ENCODE peak calls at places on chromosomes 1 and 21, in eight cellular contexts. H, S, K, D, X, E, N and B are unnamed samples.

GRCh38 chr1:30816211-30817082 is 58.9 kb upstream of the LAPTM5 start:
- DNase-seq in H (peak; percentile 84), S (peak; percentile 71), K (peak; percentile 55), D (peak; percentile 42), X (no peak), E (no peak), N (peak; percentile 38), B (no peak)

GRCh38 chr1:13723810-13724209 is 23.8 kb downstream of the PRDM2 start:
- DNase-seq in H (no peak), S (no peak), K (no peak), D (no peak), X (no peak), E (no peak), N (no peak), B (no peak)

GRCh38 chr1:111833334-111833733 is 77.6 kb downstream of the DDX20 start:
- DNase-seq in H (peak; percentile 24), S (peak; percentile 17), K (no peak), D (no peak), X (no peak), E (no peak), N (no peak), B (no peak)

GRCh38 chr1:236951672-236952071 is 52.6 kb downstream of the MT1HL1 start:
- DNase-seq in H (no peak), S (no peak), K (no peak), D (no peak), X (no peak), E (no peak), N (no peak), B (no peak)

GRCh38 chr1:200372095-200372884 is 37.5 kb downstream of the ZNF281 start:
- DNase-seq in H (no peak), S (peak; percentile 87), K (no peak), D (no peak), X (no peak), E (no peak), N (no peak), B (no peak)

GRCh38 chr1:208183977-208184901 is 59.9 kb downstream of the PLXNA2 start:
- DNase-seq in H (no peak), S (peak; percentile 99), K (no peak), D (no peak), X (no peak), E (no peak), N (peak; percentile 59), B (no peak)

GRCh38 chr1:77996734-77997133 is 8.0 kb upstream of the DNAJB4 start:
- DNase-seq in H (no peak), S (no peak), K (no peak), D (no peak), X (no peak), E (no peak), N (no peak), B (no peak)

GRCh38 chr21:46483300-46484295 is 24.9 kb downstream of the DIP2A start:
- DNase-seq in H (no peak), S (no peak), K (peak; percentile 35), D (no peak), X (no peak), E (no peak), N (no peak), B (no peak)

GRCh38 chr1:36136535-36136934 is 11.5 kb upstream of the COL8A2 start:
- DNase-seq in H (no peak), S (peak; percentile 74), K (no peak), D (no peak), X (no peak), E (no peak), N (peak; percentile 54), B (no peak)

GRCh38 chr1:234589854-234590620 is 19.9 kb downstream of the IRF2BP2 start:
- DNase-seq in H (no peak), S (peak; percentile 58), K (no peak), D (no peak), X (no peak), E (no peak), N (no peak), B (no peak)

GRCh38 chr1:100440075-100440809 is 87.9 kb downstream of the CDC14A start:
- DNase-seq in H (no peak), S (no peak), K (no peak), D (no peak), X (no peak), E (peak; percentile 83), N (no peak), B (peak; percentile 36)

GRCh38 chr1:28199328-28200233 is 23.1 kb upstream of the PTAFR start:
- DNase-seq in H (no peak), S (no peak), K (no peak), D (no peak), X (peak; percentile 86), E (peak; percentile 77), N (no peak), B (peak; percentile 87)

GRCh38 chr1:221101792-221102191 is 222.5 kb downstream of the HLX start:
- DNase-seq in H (no peak), S (no peak), K (no peak), D (no peak), X (no peak), E (no peak), N (no peak), B (no peak)

GRCh38 chr1:112704908-112705627 is 1.9 kb downstream of the RHOC start:
- DNase-seq in H (peak; percentile 78), S (peak; percentile 91), K (peak; percentile 85), D (peak; percentile 57), X (peak; percentile 91), E (peak; percentile 54), N (peak; percentile 90), B (peak; percentile 93)

GRCh38 chr1:7478797-7479499 is 292.1 kb upstream of the VAMP3 start:
- DNase-seq in H (no peak), S (no peak), K (peak; percentile 72), D (no peak), X (peak; percentile 69), E (no peak), N (peak; percentile 53), B (peak; percentile 61)

GRCh38 chr1:115179397-115179835 is 90.1 kb upstream of the TSPAN2 start:
- DNase-seq in H (no peak), S (peak; percentile 75), K (peak; percentile 72), D (no peak), X (no peak), E (no peak), N (no peak), B (no peak)

GRCh38 chr1:23798662-23799142 is 1.9 kb downstream of the GALE start:
- DNase-seq in H (peak; percentile 31), S (no peak), K (no peak), D (no peak), X (no peak), E (no peak), N (no peak), B (peak; percentile 28)
- TF ChIP-seq CTCF in H (no peak), S (no peak), K (no peak), D (no peak), X (no peak), E (no peak), N (no peak), B (peak; percentile 19)

DNA sequence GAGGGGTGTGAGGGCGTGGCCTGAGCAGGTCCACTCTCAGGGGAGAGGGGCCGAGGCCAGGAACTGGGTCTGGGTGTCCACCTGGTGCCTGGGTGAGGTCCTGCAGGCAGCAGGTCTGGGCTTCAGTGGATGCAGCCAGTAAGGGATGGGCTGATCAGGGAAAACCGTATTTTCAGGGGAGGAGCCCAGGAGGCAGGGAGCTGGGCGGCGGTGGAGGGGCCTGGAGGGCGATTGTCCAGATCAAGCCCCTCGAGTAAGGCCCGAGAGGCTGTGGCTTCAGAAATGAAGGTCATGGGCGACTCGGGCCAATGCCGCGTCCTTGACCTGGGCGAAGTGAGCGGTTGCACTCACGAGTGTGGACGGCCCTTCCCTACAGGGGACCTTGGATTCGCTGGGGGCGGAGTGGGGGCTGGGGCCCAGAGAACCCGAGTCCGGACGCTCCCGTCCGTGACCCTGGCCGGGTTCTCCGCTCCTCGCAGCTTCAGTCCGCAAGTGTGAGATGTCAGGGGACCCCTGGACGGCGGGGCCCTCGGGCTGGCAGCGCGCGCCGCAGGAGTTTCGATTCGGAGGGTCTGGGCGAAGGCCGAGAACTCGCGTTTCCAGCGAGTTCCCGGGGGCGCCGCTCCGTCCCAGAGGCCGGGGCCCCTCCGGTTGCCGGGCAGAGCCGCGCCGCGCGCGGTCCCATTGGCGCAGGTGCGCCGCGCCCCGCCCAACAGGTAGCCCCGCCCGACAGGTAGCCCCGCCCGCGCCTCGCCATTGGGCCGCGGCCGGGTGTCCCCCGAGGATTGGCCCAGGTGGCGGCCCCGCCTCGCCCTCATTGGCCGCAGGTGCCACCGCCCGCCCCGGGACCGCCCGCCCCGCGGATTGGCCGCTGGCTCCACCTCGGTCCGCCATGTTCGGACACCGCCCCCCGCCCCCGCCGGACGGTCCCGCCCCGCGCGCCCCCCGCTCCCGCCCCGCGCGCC is at the start of gene PRKCZ:
- DNase-seq in H (peak; percentile 84), S (peak; percentile 97), K (peak; percentile 79), D (peak; percentile 98), X (peak; percentile 87), E (peak; percentile 94), N (peak; percentile 48), B (peak; percentile 92)
- TF ChIP-seq CTCF in H (peak; percentile 53), S (peak; percentile 49), K (no peak), D (peak; percentile 57), X (no peak), E (no peak), N (no peak), B (no peak)

GRCh38 chr21:28336299-28336698 is 656.4 kb downstream of the LTN1 start:
- DNase-seq in H (no peak), S (peak; percentile 11), K (no peak), D (no peak), X (no peak), E (no peak), N (no peak), B (no peak)
- TF ChIP-seq CTCF in H (peak; percentile 23), S (no peak), K (peak; percentile 51), D (peak; percentile 65), X (no peak), E (no peak), N (peak; percentile 63), B (no peak)

GRCh38 chr1:41242645-41243171 is 602 bp upstream of the SCMH1 start:
- DNase-seq in H (no peak), S (no peak), K (no peak), D (no peak), X (no peak), E (no peak), N (no peak), B (peak; percentile 27)

GRCh38 chr1:41241748-41242644 is at the start of gene SCMH1:
- DNase-seq in H (peak; percentile 62), S (peak; percentile 57), K (peak; percentile 49), D (peak; percentile 44), X (peak; percentile 87), E (peak; percentile 54), N (peak; percentile 53), B (peak; percentile 88)

GRCh38 chr1:41238311-41239094 is 3.6 kb downstream of the SCMH1 start:
- DNase-seq in H (no peak), S (peak; percentile 15), K (no peak), D (no peak), X (no peak), E (no peak), N (no peak), B (no peak)

GRCh38 chr1:41240806-41241747 is 1.0 kb downstream of the SCMH1 start:
- DNase-seq in H (peak; percentile 55), S (peak; percentile 46), K (peak; percentile 64), D (peak; percentile 42), X (peak; percentile 79), E (peak; percentile 29), N (peak; percentile 57), B (peak; percentile 82)

DNA sequence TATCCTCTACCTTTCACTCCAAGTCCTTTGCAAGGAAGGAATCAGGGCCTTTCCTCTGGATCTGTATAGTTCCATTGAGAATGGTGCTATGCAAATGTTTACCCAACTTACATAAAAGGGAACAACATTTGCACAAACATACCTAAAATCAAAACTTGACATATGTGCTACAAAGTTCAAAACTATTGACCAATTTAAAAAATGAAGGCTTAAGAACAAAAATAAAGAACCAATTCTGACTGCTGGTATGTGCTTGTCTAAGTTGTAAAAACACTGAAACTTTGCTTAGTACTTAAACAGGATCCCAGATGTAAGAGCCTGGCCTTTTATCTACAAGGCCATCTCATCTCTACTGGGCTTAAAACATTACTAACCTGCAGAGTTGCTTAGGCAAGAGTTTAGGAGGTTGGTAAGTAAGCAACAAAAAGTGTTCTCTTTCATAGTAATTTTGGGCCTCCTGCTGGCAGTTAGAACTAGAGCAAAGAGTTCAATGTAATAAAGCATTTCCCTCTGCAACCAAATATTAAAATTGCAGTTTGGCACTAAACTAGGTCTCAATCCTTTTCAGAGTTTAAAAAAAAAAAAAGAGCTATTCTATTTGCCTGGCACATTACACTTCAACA is 2.0 kb downstream of the SCMH1 start:
- DNase-seq in H (no peak), S (peak; percentile 16), K (no peak), D (no peak), X (no peak), E (no peak), N (no peak), B (peak; percentile 44)
- TF ChIP-seq CTCF in H (no peak), S (peak; percentile 50), K (no peak), D (peak; percentile 22), X (peak; percentile 38), E (no peak), N (peak; percentile 64), B (peak; percentile 35)